ENCODE peak calls at places on chromosomes 7 and 10, in ten cellular contexts. U, F, A, E, L, P, O, Z, B and Q are unnamed samples.
A peak's percentile ranks its signal among the peaks of the same experiment; 100 is the strongest.

GRCh38 chr7:132243463-132243862 is 332.8 kb downstream of the PLXNA4 start:
- DNase-seq in U (no peak), F (no peak), A (no peak), E (no peak), L (no peak), P (no peak), O (no peak), Z (no peak), B (no peak), Q (peak; percentile 18)

GRCh38 chr7:87416682-87417587 is 58.5 kb downstream of the ABCB4 start:
- DNase-seq in U (no peak), F (no peak), A (peak; percentile 37), E (peak; percentile 79), L (peak; percentile 80), P (no peak), O (peak; percentile 74), Z (peak; percentile 66), B (peak; percentile 41), Q (peak; percentile 58)

GRCh38 chr10:115157357-115157756 is 64.2 kb downstream of the ATRNL1 start:
- DNase-seq in U (no peak), F (no peak), A (no peak), E (no peak), L (no peak), P (no peak), O (no peak), Z (no peak), B (no peak), Q (no peak)

GRCh38 chr7:139403601-139404000 is 43.9 kb downstream of the LUC7L2 start:
- DNase-seq in U (no peak), F (no peak), A (no peak), E (no peak), L (no peak), P (no peak), O (no peak), Z (no peak), B (no peak), Q (no peak)

GRCh38 chr10:101783736-101784118 is 481 bp upstream of the NPM3 start:
- DNase-seq in U (no peak), F (no peak), A (no peak), E (no peak), L (no peak), P (no peak), O (no peak), Z (no peak), B (no peak), Q (no peak)

GRCh38 chr10:132660385-132660784 is 122.8 kb downstream of the INPP5A start:
- DNase-seq in U (no peak), F (no peak), A (no peak), E (no peak), L (no peak), P (no peak), O (no peak), Z (no peak), B (no peak), Q (no peak)

GRCh38 chr10:3293536-3294431 is 121.2 kb upstream of the PITRM1 start:
- DNase-seq in U (no peak), F (peak; percentile 23), A (peak; percentile 35), E (no peak), L (no peak), P (no peak), O (no peak), Z (no peak), B (no peak), Q (no peak)

GRCh38 chr7:64639267-64640001 is 26.5 kb upstream of the ZNF107 start:
- DNase-seq in U (no peak), F (no peak), A (no peak), E (no peak), L (no peak), P (no peak), O (no peak), Z (no peak), B (no peak), Q (no peak)

GRCh38 chr7:52917982-52918578 is 117.4 kb upstream of the POM121L12 start:
- DNase-seq in U (no peak), F (no peak), A (no peak), E (no peak), L (peak; percentile 2), P (no peak), O (no peak), Z (no peak), B (no peak), Q (peak; percentile 7)

GRCh38 chr7:140403878-140404564 is at the start of gene RAB19:
- DNase-seq in U (no peak), F (no peak), A (no peak), E (peak; percentile 49), L (no peak), P (no peak), O (peak; percentile 26), Z (no peak), B (peak; percentile 43), Q (no peak)

GRCh38 chr10:89263531-89263930 is 12.0 kb upstream of the LIPA start:
- DNase-seq in U (no peak), F (no peak), A (no peak), E (no peak), L (no peak), P (no peak), O (no peak), Z (no peak), B (no peak), Q (no peak)

GRCh38 chr10:93897070-93897797 is 3.5 kb downstream of the SLC35G1 start:
- DNase-seq in U (no peak), F (no peak), A (no peak), E (no peak), L (no peak), P (no peak), O (no peak), Z (no peak), B (no peak), Q (no peak)

GRCh38 chr10:48476279-48476982 is 128.4 kb downstream of the ARHGAP22 start:
- DNase-seq in U (no peak), F (no peak), A (no peak), E (no peak), L (peak; percentile 89), P (peak; percentile 31), O (no peak), Z (no peak), B (no peak), Q (no peak)

GRCh38 chr7:103914147-103914899 is 75.1 kb downstream of the RELN start:
- DNase-seq in U (no peak), F (no peak), A (no peak), E (no peak), L (no peak), P (no peak), O (no peak), Z (peak; percentile 46), B (no peak), Q (peak; percentile 2)

GRCh38 chr7:156438011-156438410 is 202.6 kb upstream of the RNF32 start:
- DNase-seq in U (no peak), F (no peak), A (no peak), E (no peak), L (no peak), P (no peak), O (no peak), Z (no peak), B (no peak), Q (no peak)

GRCh38 chr7:4020086-4020485 is 662.0 kb upstream of the FOXK1 start:
- DNase-seq in U (no peak), F (no peak), A (no peak), E (no peak), L (no peak), P (no peak), O (no peak), Z (no peak), B (no peak), Q (no peak)

GRCh38 chr7:1137517-1138167 is 22.4 kb downstream of the ZFAND2A start:
- DNase-seq in U (no peak), F (no peak), A (no peak), E (no peak), L (peak; percentile 40), P (no peak), O (no peak), Z (peak; percentile 30), B (no peak), Q (no peak)

GRCh38 chr10:33413093-33413442 is 78.6 kb upstream of the NRP1 start:
- DNase-seq in U (no peak), F (no peak), A (no peak), E (no peak), L (peak; percentile 38), P (no peak), O (no peak), Z (peak; percentile 13), B (no peak), Q (peak; percentile 62)

GRCh38 chr7:47795631-47796030 is 152.6 kb downstream of the PKD1L1 start:
- DNase-seq in U (no peak), F (peak; percentile 82), A (peak; percentile 54), E (no peak), L (no peak), P (no peak), O (no peak), Z (peak; percentile 74), B (no peak), Q (no peak)

GRCh38 chr7:17185690-17186070 is 112.8 kb upstream of the AHR start:
- DNase-seq in U (no peak), F (no peak), A (peak; percentile 53), E (no peak), L (peak; percentile 71), P (no peak), O (no peak), Z (peak; percentile 78), B (peak; percentile 49), Q (peak; percentile 72)

GRCh38 chr7:98086231-98086855 is 20.3 kb upstream of the LMTK2 start:
- DNase-seq in U (no peak), F (no peak), A (no peak), E (no peak), L (no peak), P (no peak), O (no peak), Z (no peak), B (no peak), Q (peak; percentile 39)

GRCh38 chr7:123627859-123628258 is 26.2 kb downstream of the ASB15 start:
- DNase-seq in U (no peak), F (no peak), A (no peak), E (no peak), L (no peak), P (no peak), O (no peak), Z (no peak), B (no peak), Q (no peak)

GRCh38 chr7:132858251-132858650 is 223.6 kb downstream of the CHCHD3 start:
- DNase-seq in U (no peak), F (no peak), A (no peak), E (no peak), L (no peak), P (no peak), O (no peak), Z (no peak), B (no peak), Q (no peak)

GRCh38 chr10:101535949-101536348 is 52.1 kb downstream of the POLL start:
- DNase-seq in U (no peak), F (no peak), A (no peak), E (no peak), L (peak; percentile 23), P (no peak), O (no peak), Z (no peak), B (peak; percentile 58), Q (no peak)

GRCh38 chr7:5591547-5591899 is 167.9 kb upstream of the TNRC18 start:
- DNase-seq in U (no peak), F (peak; percentile 54), A (no peak), E (no peak), L (peak; percentile 60), P (no peak), O (no peak), Z (peak; percentile 99), B (no peak), Q (peak; percentile 86)